ENCODE peak calls at places on chromosomes 12 and 14, in four cellular contexts. X is K562, T is H1, N is GM12878. H is an unnamed sample.

GRCh38 chr12:51869931-51870330 is 18.0 kb upstream of the ANKRD33 start:
- DNase-seq in T (no peak), N (no peak), X (no peak), H (no peak)

GRCh38 chr14:85444685-85445084 is 85.3 kb upstream of the FLRT2 start:
- DNase-seq in T (no peak), X (no peak), N (no peak), H (no peak)

GRCh38 chr12:67944093-67944492 is 45.2 kb upstream of the IFNG-AS1 start:
- DNase-seq in N (no peak), T (no peak), X (no peak), H (no peak)

GRCh38 chr14:90253826-90254225 is 2.5 kb upstream of the PSMC1 start:
- DNase-seq in T (no peak), N (no peak), X (no peak), H (no peak)

GRCh38 chr12:47388712-47389111 is 309.0 kb upstream of the AMIGO2 start:
- DNase-seq in T (no peak), X (no peak), N (no peak), H (no peak)

GRCh38 chr12:124372831-124373230 is 77.9 kb downstream of the RFLNA start:
- DNase-seq in T (no peak), X (no peak), N (no peak), H (no peak)

GRCh38 chr12:27504506-27504905 is 19.5 kb upstream of the PPFIBP1 start:
- DNase-seq in T (no peak), X (no peak), N (no peak), H (no peak)

GRCh38 chr12:74021937-74022336 is 515.7 kb upstream of the ATXN7L3B start:
- DNase-seq in T (peak; percentile 63), X (peak; percentile 74), N (no peak), H (peak; percentile 68)

GRCh38 chr12:57462307-57463253 is 3.0 kb downstream of the GLI1 start:
- DNase-seq in N (peak; percentile 81), X (peak; percentile 95), T (peak; percentile 84), H (peak; percentile 93)

GRCh38 chr14:64637735-64638473 is 66.3 kb upstream of the PLEKHG3 start:
- DNase-seq in X (no peak), T (no peak), N (no peak), H (no peak)

GRCh38 chr14:21902561-21903199 is 229.1 kb upstream of the OR4E1 start:
- DNase-seq in X (no peak), T (no peak), N (no peak), H (no peak)

GRCh38 chr14:59272633-59273032 is 84.2 kb downstream of the DAAM1 start:
- DNase-seq in T (no peak), N (no peak), X (no peak), H (no peak)

GRCh38 chr14:65961004-65961403 is 525.2 kb upstream of the CCDC196 start:
- DNase-seq in X (peak; percentile 64), T (peak; percentile 50), N (no peak), H (peak; percentile 24)

GRCh38 chr12:114625294-114625851 is 58.6 kb downstream of the TBX3 start:
- DNase-seq in T (peak; percentile 43), N (no peak), X (peak; percentile 62), H (peak; percentile 52)

GRCh38 chr14:77620222-77620865 is 3.9 kb upstream of the SPTLC2 start:
- DNase-seq in N (no peak), T (no peak), X (no peak), H (no peak)

GRCh38 chr12:24066865-24067264 is 117.4 kb upstream of the SOX5 start:
- DNase-seq in X (no peak), N (no peak), T (no peak), H (no peak)

GRCh38 chr12:65389436-65389835 is 111.0 kb downstream of the MSRB3 start:
- DNase-seq in X (no peak), T (no peak), N (no peak), H (no peak)

GRCh38 chr14:22614240-22614799 is 16.2 kb downstream of the ABHD4 start:
- DNase-seq in N (no peak), X (no peak), T (no peak), H (peak; percentile 76)

GRCh38 chr12:56142184-56142784 is 10.1 kb upstream of the MYL6B start:
- DNase-seq in N (no peak), X (no peak), T (no peak), H (no peak)

GRCh38 chr12:114605918-114606317 is 78.1 kb downstream of the TBX3 start:
- DNase-seq in T (no peak), N (no peak), X (no peak), H (no peak)

GRCh38 chr14:70186826-70187483 is 1.8 kb downstream of the SLC8A3 start:
- DNase-seq in T (no peak), N (no peak), X (no peak), H (no peak)

GRCh38 chr12:107875772-107876171 is 101.3 kb downstream of the ASCL4 start:
- DNase-seq in X (no peak), T (no peak), N (no peak), H (no peak)

GRCh38 chr12:89416049-89416792 is 63.9 kb upstream of the DUSP6 start:
- DNase-seq in X (no peak), T (no peak), N (no peak), H (no peak)

GRCh38 chr12:54858562-54858961 is 4.2 kb downstream of the MUCL1 start:
- DNase-seq in T (no peak), N (no peak), X (no peak), H (no peak)

GRCh38 chr12:100661300-100661951 is 87.9 kb downstream of the GAS2L3 start:
- DNase-seq in T (no peak), N (no peak), X (no peak), H (no peak)

GRCh38 chr12:75944097-75944904 is 87.3 kb downstream of the PHLDA1 start:
- DNase-seq in N (peak; percentile 54), T (peak; percentile 38), X (peak; percentile 69), H (peak; percentile 84)

GRCh38 chr12:89648211-89648930 is 60.3 kb downstream of the ATP2B1 start:
- DNase-seq in N (no peak), X (peak; percentile 71), T (peak; percentile 21), H (no peak)

GRCh38 chr12:45725631-45726593 is 3.6 kb upstream of the ARID2 start:
- DNase-seq in X (peak; percentile 56), N (no peak), T (no peak), H (no peak)

GRCh38 chr14:39275395-39275794 is 41.7 kb downstream of the MIA2 start:
- DNase-seq in X (no peak), N (no peak), T (no peak), H (no peak)

GRCh38 chr12:22626429-22626828 is 1.5 kb downstream of the ETNK1 start:
- DNase-seq in N (peak; percentile 20), X (peak; percentile 31), T (no peak), H (no peak)

GRCh38 chr14:89428163-89428523 is 11.1 kb upstream of the FOXN3 start:
- DNase-seq in X (no peak), T (no peak), N (no peak), H (no peak)

GRCh38 chr12:47744778-47745436 is 13.8 kb downstream of the RAPGEF3 start:
- DNase-seq in X (peak; percentile 27), T (no peak), N (no peak), H (no peak)

GRCh38 chr12:79300199-79300568 is 390.6 kb downstream of the PAWR start:
- DNase-seq in X (no peak), N (no peak), T (no peak), H (no peak)

GRCh38 chr12:96258451-96258933 is 64.3 kb downstream of the ELK3 start:
- DNase-seq in T (no peak), X (no peak), N (no peak), H (no peak)

GRCh38 chr14:103727313-103728000 is 11.8 kb downstream of the ZFYVE21 start:
- DNase-seq in N (no peak), T (no peak), X (no peak), H (no peak)

DNA sequence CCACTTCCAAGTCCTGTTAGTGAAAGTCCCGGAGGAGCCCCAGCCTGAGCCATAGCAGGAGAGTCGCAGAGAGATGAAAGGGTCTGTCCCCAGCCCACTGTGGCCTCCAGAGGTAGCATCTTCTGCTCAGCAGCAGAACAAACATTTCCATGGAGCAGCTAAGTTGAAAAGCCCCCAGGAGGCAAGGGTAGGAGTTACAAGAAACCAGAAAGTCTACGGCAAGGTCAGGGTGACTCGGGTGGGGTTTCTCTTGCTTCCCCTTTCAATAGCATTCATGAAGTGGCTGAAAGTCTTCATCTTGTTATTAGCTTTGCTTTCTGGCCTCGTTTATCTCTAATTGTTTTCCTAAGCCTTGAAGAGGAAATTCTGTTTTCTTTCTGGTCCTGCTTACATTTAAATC is 151.2 kb upstream of the DIO3 start:
- DNase-seq in X (no peak), T (no peak), N (no peak), H (no peak)
- TF ChIP-seq MAX in X (no peak), T (no peak), N (no peak), H (no peak)

GRCh38 chr14:88354358-88354757 is 31.1 kb upstream of the SPATA7 start:
- DNase-seq in X (no peak), N (no peak), T (no peak), H (no peak)

GRCh38 chr14:88352299-88353097 is 29.4 kb upstream of the KCNK10 start:
- DNase-seq in N (no peak), T (no peak), X (no peak), H (no peak)
- TF ChIP-seq EGR1 in N (no peak), T (no peak), X (no peak), H (no peak)

GRCh38 chr12:111413442-111414086 is 7.8 kb downstream of the SH2B3 start:
- DNase-seq in T (no peak), X (peak; percentile 74), N (no peak), H (no peak)
- TF ChIP-seq RAD21 in T (no peak), X (no peak), N (no peak), H (no peak)

DNA sequence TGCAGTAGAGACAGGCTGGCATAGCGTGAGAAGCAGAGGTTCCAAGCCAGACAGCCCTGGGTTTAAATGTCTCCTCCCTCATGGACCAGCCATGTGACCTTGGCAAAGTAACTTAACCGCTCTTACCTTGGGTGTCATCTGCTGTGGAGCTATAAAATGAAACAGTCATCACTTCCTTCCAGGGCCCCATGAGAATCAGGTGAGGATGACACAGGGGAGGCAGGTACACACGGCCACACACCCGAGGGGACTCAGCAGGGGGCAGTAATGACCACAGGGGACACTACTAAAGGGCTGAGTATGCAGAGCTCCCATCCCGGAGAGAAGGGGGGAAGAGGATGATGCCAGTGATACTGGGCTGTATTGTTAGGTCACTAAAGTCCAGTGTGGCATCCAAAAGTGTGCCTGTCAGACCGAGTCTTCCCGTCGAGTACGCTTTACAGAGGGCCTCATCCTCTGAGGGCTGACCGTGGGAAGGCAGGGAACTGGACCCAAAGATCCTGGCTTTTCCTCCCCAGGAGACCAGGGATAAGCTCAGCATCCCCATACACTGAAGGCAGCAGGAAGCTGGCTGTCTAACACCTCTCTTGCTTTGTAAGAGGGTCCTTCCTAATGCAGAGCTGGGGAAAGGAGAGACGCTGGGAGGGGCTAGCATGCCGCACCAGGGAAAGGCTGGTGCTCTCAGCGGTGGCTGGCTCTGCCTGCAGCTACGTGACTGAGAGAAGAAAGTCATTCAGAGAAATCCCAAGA is 94.2 kb downstream of the SINHCAF start:
- DNase-seq in X (peak; percentile 6), N (no peak), T (no peak), H (no peak)
- TF ChIP-seq MAX in X (no peak), N (no peak), T (no peak), H (no peak)

H was measured in HCT116.